ENCODE peak calls at places on chromosome 10, in ten cellular contexts. N is endodermal cell, I is AG04449, T is body of pancreas, Y is A549, F is DND-41, Q is pancreas, G is uterus, D is fibroblast of mammary gland, J is cardiac muscle cell. H is an unnamed sample.

GRCh38 chr10:24262929-24263653 is 54.2 kb downstream of the KIAA1217 start:
- DNase-seq in N (no peak), I (no peak), T (peak; percentile 59), Y (no peak), F (no peak), Q (no peak), G (peak; percentile 19), D (peak; percentile 65), J (no peak), H (no peak)

GRCh38 chr10:77546048-77546447 is 91.6 kb downstream of the KCNMA1 start:
- DNase-seq in N (no peak), I (no peak), T (no peak), Y (no peak), F (no peak), Q (no peak), G (no peak), D (no peak), J (no peak), H (no peak)

GRCh38 chr10:110414563-110415309 is 83.0 kb upstream of the DUSP5 start:
- DNase-seq in N (no peak), I (no peak), T (peak; percentile 41), Y (peak; percentile 81), F (peak; percentile 81), Q (peak; percentile 37), G (no peak), D (no peak), J (no peak), H (no peak)

GRCh38 chr10:44966129-44966815 is 6.7 kb downstream of the RASSF4 start:
- DNase-seq in N (no peak), I (no peak), T (no peak), Y (no peak), F (no peak), Q (peak; percentile 14), G (peak; percentile 9), D (no peak), J (no peak), H (no peak)

GRCh38 chr10:53997953-53998352 is 803.1 kb downstream of the PCDH15 start:
- DNase-seq in N (no peak), I (no peak), T (no peak), Y (no peak), F (no peak), Q (no peak), G (no peak), D (no peak), J (peak; percentile 21), H (no peak)

GRCh38 chr10:71747808-71748523 is 25.4 kb downstream of the VSIR start:
- DNase-seq in N (no peak), I (no peak), T (peak; percentile 45), Y (no peak), F (peak; percentile 77), Q (peak; percentile 38), G (no peak), D (no peak), J (no peak), H (peak; percentile 24)

GRCh38 chr10:104452977-104453376 is 99.3 kb downstream of the CFAP58 start:
- DNase-seq in N (no peak), I (no peak), T (no peak), Y (no peak), F (no peak), Q (no peak), G (no peak), D (no peak), J (no peak), H (no peak)

GRCh38 chr10:133164816-133165555 is 5.0 kb downstream of the KNDC1 start:
- DNase-seq in N (no peak), I (no peak), T (no peak), Y (no peak), F (no peak), Q (peak; percentile 5), G (no peak), D (no peak), J (no peak), H (no peak)

GRCh38 chr10:11345224-11346054 is 266.0 kb downstream of the USP6NL start:
- DNase-seq in N (peak; percentile 82), I (no peak), T (peak; percentile 10), Y (no peak), F (peak; percentile 33), Q (no peak), G (no peak), D (peak; percentile 30), J (no peak), H (peak; percentile 41)

GRCh38 chr10:113665806-113666354 is 2.0 kb upstream of the NRAP start:
- DNase-seq in N (peak; percentile 57), I (peak; percentile 70), T (no peak), Y (no peak), F (no peak), Q (no peak), G (no peak), D (peak; percentile 78), J (no peak), H (no peak)

GRCh38 chr10:11910102-11910501 is 86.9 kb downstream of the PROSER2 start:
- DNase-seq in N (no peak), I (no peak), T (no peak), Y (no peak), F (no peak), Q (no peak), G (no peak), D (no peak), J (no peak), H (no peak)

GRCh38 chr10:132674311-132674710 is 111.6 kb downstream of the NKX6-2 start:
- DNase-seq in N (peak; percentile 23), I (no peak), T (no peak), Y (no peak), F (no peak), Q (no peak), G (no peak), D (no peak), J (no peak), H (no peak)

GRCh38 chr10:98272690-98273453 is 4.9 kb upstream of the LOXL4 start:
- DNase-seq in N (peak; percentile 79), I (no peak), T (no peak), Y (no peak), F (no peak), Q (no peak), G (peak; percentile 8), D (no peak), J (no peak), H (no peak)

GRCh38 chr10:12214763-12215218 is 18.8 kb downstream of the CDC123 start:
- DNase-seq in N (no peak), I (no peak), T (peak; percentile 51), Y (peak; percentile 40), F (peak; percentile 39), Q (no peak), G (peak; percentile 24), D (peak; percentile 69), J (peak; percentile 68), H (peak; percentile 34)

GRCh38 chr10:93417264-93417663 is 64.9 kb downstream of the MYOF start:
- DNase-seq in N (peak; percentile 47), I (no peak), T (no peak), Y (no peak), F (no peak), Q (no peak), G (no peak), D (no peak), J (peak; percentile 46), H (no peak)

GRCh38 chr10:124997791-124998623 is 56.1 kb downstream of the ZRANB1 start:
- DNase-seq in N (peak; percentile 32), I (no peak), T (peak; percentile 2), Y (no peak), F (no peak), Q (no peak), G (peak; percentile 30), D (no peak), J (no peak), H (no peak)

GRCh38 chr10:17023386-17024298 is 106.0 kb downstream of the CUBN start:
- DNase-seq in N (peak; percentile 61), I (peak; percentile 95), T (peak; percentile 70), Y (peak; percentile 52), F (peak; percentile 83), Q (peak; percentile 52), G (peak; percentile 74), D (peak; percentile 100), J (peak; percentile 56), H (peak; percentile 49)

GRCh38 chr10:62826275-62826674 is 10.1 kb upstream of the EGR2 start:
- DNase-seq in N (no peak), I (no peak), T (no peak), Y (no peak), F (no peak), Q (no peak), G (no peak), D (no peak), J (no peak), H (no peak)
- TF ChIP-seq CTCF in N (no peak), I (no peak), T (no peak), Y (no peak), F (no peak), Q (no peak), G (no peak), D (no peak), J (no peak), H (no peak)

GRCh38 chr10:8508882-8509281 is 454.4 kb downstream of the GATA3 start:
- DNase-seq in N (no peak), I (no peak), T (no peak), Y (no peak), F (no peak), Q (no peak), G (no peak), D (no peak), J (no peak), H (no peak)

GRCh38 chr10:8511026-8511425 is 456.5 kb downstream of the GATA3 start:
- DNase-seq in N (peak; percentile 60), I (no peak), T (no peak), Y (no peak), F (no peak), Q (no peak), G (no peak), D (no peak), J (no peak), H (no peak)

GRCh38 chr10:8510471-8510870 is 456.0 kb downstream of the GATA3 start:
- DNase-seq in N (no peak), I (no peak), T (no peak), Y (no peak), F (no peak), Q (no peak), G (no peak), D (no peak), J (no peak), H (no peak)

GRCh38 chr10:8513155-8514147 is 459.0 kb downstream of the GATA3 start:
- DNase-seq in N (peak; percentile 92), I (no peak), T (no peak), Y (no peak), F (no peak), Q (no peak), G (no peak), D (no peak), J (no peak), H (no peak)
- TF ChIP-seq CTCF in N (peak; percentile 73), I (no peak), T (no peak), Y (no peak), F (peak; percentile 16), Q (no peak), G (no peak), D (no peak), J (no peak), H (no peak)

GRCh38 chr10:46293832-46294640 is 7.2 kb downstream of the ANTXRL start:
- DNase-seq in N (peak; percentile 62), I (no peak), T (no peak), Y (no peak), F (no peak), Q (peak; percentile 11), G (peak; percentile 6), D (no peak), J (no peak), H (peak; percentile 38)
- TF ChIP-seq CTCF in N (no peak), I (peak; percentile 25), T (no peak), Y (peak; percentile 21), F (peak; percentile 17), Q (no peak), G (no peak), D (no peak), J (peak; percentile 35), H (no peak)

GRCh38 chr10:86642499-86642898 is 11.8 kb upstream of the OPN4 start:
- DNase-seq in N (no peak), I (no peak), T (no peak), Y (peak; percentile 36), F (no peak), Q (no peak), G (no peak), D (peak; percentile 53), J (no peak), H (no peak)
- TF ChIP-seq CTCF in N (no peak), I (peak; percentile 10), T (no peak), Y (no peak), F (no peak), Q (no peak), G (no peak), D (no peak), J (no peak), H (no peak)